ENCODE peak calls at places on chromosomes 5 and 9, in nine cellular contexts. O, L, Z, F, G, J, I, W and Q are unnamed samples.

GRCh38 chr5:72015103-72015548 is 92.1 kb upstream of the MAP1B start:
- DNase-seq in Z (peak), W (no peak), I (no peak), G (no peak), F (no peak), L (peak), O (no peak), J (no peak), Q (no peak)

GRCh38 chr5:112570708-112571448 is 151.8 kb upstream of the EPB41L4A start:
- DNase-seq in I (no peak), F (no peak), G (no peak), O (no peak), Z (no peak), J (no peak), L (no peak), W (no peak), Q (no peak)

GRCh38 chr5:124748687-124749594 is 2.5 kb upstream of the ZNF608 start:
- DNase-seq in Z (peak), O (peak), I (no peak), W (no peak), J (peak), L (peak), F (no peak), G (peak), Q (no peak)

GRCh38 chr9:97534961-97535594 is 33.6 kb downstream of the TMOD1 start:
- DNase-seq in Z (no peak), F (no peak), G (no peak), I (no peak), L (no peak), W (no peak), O (no peak), J (no peak), Q (no peak)

GRCh38 chr5:96279796-96280542 is 153.1 kb downstream of the PCSK1 start:
- DNase-seq in O (no peak), G (no peak), L (no peak), J (no peak), Z (no peak), F (no peak), I (no peak), W (no peak), Q (no peak)

GRCh38 chr5:173954671-173955605 is 34.0 kb upstream of the C5orf47 start:
- DNase-seq in J (peak), L (peak), I (no peak), W (peak), G (no peak), Z (no peak), F (no peak), O (no peak), Q (no peak)

GRCh38 chr5:84696651-84697050 is 312.0 kb upstream of the EDIL3 start:
- DNase-seq in G (no peak), O (no peak), W (no peak), I (no peak), J (no peak), Z (no peak), L (no peak), F (no peak), Q (no peak)

GRCh38 chr5:149421834-149422233 is 42.7 kb upstream of the IL17B start:
- DNase-seq in I (no peak), G (no peak), Z (no peak), L (no peak), O (no peak), J (no peak), W (no peak), F (no peak), Q (no peak)